ENCODE peak calls at places on chromosome 10, in four cellular contexts. One of them, this sample, is unnamed.
A peak's percentile ranks its signal among the peaks of the same experiment; 100 is the strongest.

GRCh38 chr10:7075851-7076250 is 335.0 kb downstream of the SFMBT2 start:
- DNase-seq in IMR-90: no peak
- DNase-seq in GM12878: no peak
- DNase-seq in A549: no peak
- DNase-seq in this sample: no peak

GRCh38 chr10:12235796-12236195 is 39.8 kb downstream of the CDC123 start:
- DNase-seq in A549: no peak
- DNase-seq in GM12878: no peak
- DNase-seq in IMR-90: peak; percentile 63
- DNase-seq in this sample: no peak

GRCh38 chr10:109706157-109706556 is 217.2 kb downstream of the XPNPEP1 start:
- DNase-seq in A549: no peak
- DNase-seq in IMR-90: no peak
- DNase-seq in GM12878: no peak
- DNase-seq in this sample: no peak

GRCh38 chr10:97180986-97181385 is 4.8 kb downstream of the SLIT1 start:
- DNase-seq in GM12878: no peak
- DNase-seq in A549: no peak
- DNase-seq in IMR-90: no peak
- DNase-seq in this sample: no peak

GRCh38 chr10:17348111-17349008 is 106.0 kb downstream of the ST8SIA6 start:
- DNase-seq in A549: peak; percentile 7
- DNase-seq in GM12878: no peak
- DNase-seq in IMR-90: peak; percentile 79
- DNase-seq in this sample: peak; percentile 75

GRCh38 chr10:110931769-110932381 is 12.5 kb downstream of the SHOC2 start:
- DNase-seq in A549: no peak
- DNase-seq in GM12878: no peak
- DNase-seq in IMR-90: no peak
- DNase-seq in this sample: no peak

GRCh38 chr10:13690281-13690825 is 103.6 kb downstream of the PRPF18 start:
- DNase-seq in A549: no peak
- DNase-seq in IMR-90: no peak
- DNase-seq in GM12878: no peak
- DNase-seq in this sample: no peak

GRCh38 chr10:98956576-98957260 is 278.9 kb downstream of the HPSE2 start:
- DNase-seq in IMR-90: peak; percentile 73
- DNase-seq in A549: no peak
- DNase-seq in GM12878: no peak
- DNase-seq in this sample: no peak

GRCh38 chr10:14360515-14360914 is 29.8 kb upstream of the FRMD4A start:
- DNase-seq in A549: no peak
- DNase-seq in IMR-90: no peak
- DNase-seq in GM12878: no peak
- DNase-seq in this sample: no peak

GRCh38 chr10:122112625-122113160 is 123.7 kb downstream of the TACC2 start:
- DNase-seq in GM12878: no peak
- DNase-seq in A549: peak; percentile 93
- DNase-seq in IMR-90: peak; percentile 96
- DNase-seq in this sample: peak; percentile 28

GRCh38 chr10:119425881-119426170 is 116.7 kb downstream of the RGS10 start:
- DNase-seq in A549: no peak
- DNase-seq in IMR-90: no peak
- DNase-seq in GM12878: no peak
- DNase-seq in this sample: no peak

GRCh38 chr10:625335-625699 is 64.2 kb downstream of the DIP2C start:
- DNase-seq in IMR-90: no peak
- DNase-seq in GM12878: no peak
- DNase-seq in A549: no peak
- DNase-seq in this sample: no peak

GRCh38 chr10:44195120-44196007 is 189.5 kb downstream of the CXCL12 start:
- DNase-seq in IMR-90: peak; percentile 94
- DNase-seq in A549: peak; percentile 28
- DNase-seq in GM12878: no peak
- DNase-seq in this sample: no peak

GRCh38 chr10:28939352-28940157 is 262.2 kb downstream of the BAMBI start:
- DNase-seq in IMR-90: peak; percentile 66
- DNase-seq in GM12878: no peak
- DNase-seq in A549: peak; percentile 92
- DNase-seq in this sample: peak; percentile 40

GRCh38 chr10:53458007-53458406 is 685.4 kb upstream of the MBL2 start:
- DNase-seq in A549: no peak
- DNase-seq in GM12878: no peak
- DNase-seq in IMR-90: no peak
- DNase-seq in this sample: no peak

GRCh38 chr10:93471110-93471651 is 11.0 kb downstream of the MYOF start:
- DNase-seq in IMR-90: peak; percentile 97
- DNase-seq in GM12878: no peak
- DNase-seq in A549: peak; percentile 88
- DNase-seq in this sample: no peak

GRCh38 chr10:132186488-132187413 is at the start of gene DPYSL4:
- DNase-seq in A549: peak; percentile 36
- DNase-seq in GM12878: no peak
- DNase-seq in IMR-90: no peak
- DNase-seq in this sample: peak; percentile 95

GRCh38 chr10:123429631-123430257 is 236.4 kb upstream of the GPR26 start:
- DNase-seq in GM12878: no peak
- DNase-seq in A549: no peak
- DNase-seq in IMR-90: no peak
- DNase-seq in this sample: no peak

GRCh38 chr10:75043256-75044121 is 68.0 kb upstream of the SAMD8 start:
- DNase-seq in IMR-90: no peak
- DNase-seq in A549: no peak
- DNase-seq in GM12878: no peak
- DNase-seq in this sample: peak; percentile 84

GRCh38 chr10:22599048-22599561 is 115.3 kb downstream of the PIP4K2A start:
- DNase-seq in IMR-90: peak; percentile 88
- DNase-seq in A549: peak; percentile 25
- DNase-seq in GM12878: peak; percentile 49
- DNase-seq in this sample: peak; percentile 19

GRCh38 chr10:91010952-91011351 is 90.1 kb upstream of the ANKRD1 start:
- DNase-seq in A549: no peak
- DNase-seq in GM12878: no peak
- DNase-seq in IMR-90: peak; percentile 10
- DNase-seq in this sample: no peak

GRCh38 chr10:98309366-98310355 is 41.7 kb upstream of the LOXL4 start:
- DNase-seq in A549: peak; percentile 89
- DNase-seq in GM12878: no peak
- DNase-seq in IMR-90: peak; percentile 87
- DNase-seq in this sample: peak; percentile 69

GRCh38 chr10:80596391-80597257 is 58.9 kb downstream of the SH2D4B start:
- DNase-seq in A549: peak; percentile 55
- DNase-seq in IMR-90: peak; percentile 46
- DNase-seq in GM12878: no peak
- DNase-seq in this sample: peak; percentile 76

GRCh38 chr10:10605551-10606081 is 412.1 kb upstream of the CELF2 start:
- DNase-seq in GM12878: no peak
- DNase-seq in IMR-90: peak; percentile 86
- DNase-seq in A549: no peak
- DNase-seq in this sample: no peak

GRCh38 chr10:12243860-12244620 is 48.1 kb downstream of the CDC123 start:
- DNase-seq in IMR-90: no peak
- DNase-seq in A549: no peak
- DNase-seq in GM12878: peak; percentile 65
- DNase-seq in this sample: no peak

DNA sequence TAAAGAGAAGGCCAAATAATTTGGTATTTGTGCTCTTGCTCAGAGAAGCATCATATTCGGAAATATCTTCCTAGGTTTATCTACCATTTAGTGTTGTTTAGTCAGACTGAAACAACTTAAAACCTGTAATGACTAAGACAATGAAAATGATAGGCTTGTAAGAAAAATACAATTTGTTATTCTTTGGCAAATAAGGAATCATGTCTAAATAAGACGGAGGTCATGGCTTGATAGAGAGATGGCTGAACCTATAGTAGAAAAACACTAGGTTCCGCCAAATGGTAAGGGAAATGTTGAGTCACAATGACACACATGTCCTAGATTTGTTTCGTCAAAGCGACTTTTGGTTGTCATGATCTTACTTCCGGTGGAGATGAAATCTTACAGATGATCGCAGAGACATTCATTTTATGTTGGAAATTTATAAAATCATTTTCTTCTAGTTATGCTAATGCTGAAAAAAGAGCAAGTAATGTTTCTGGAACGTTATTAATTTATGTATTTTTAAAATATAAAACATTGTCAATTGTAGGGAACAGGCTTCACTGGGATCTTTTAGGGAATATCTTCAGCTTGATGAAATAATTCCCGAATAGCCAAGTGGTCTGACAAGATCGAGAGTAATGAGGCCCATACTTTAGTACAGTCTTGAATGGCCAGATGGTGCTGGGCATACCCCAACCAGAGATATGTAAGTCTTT is 1.0 kb downstream of the SRGN start:
- DNase-seq in GM12878: peak; percentile 61
- DNase-seq in A549: peak; percentile 42
- DNase-seq in IMR-90: peak; percentile 52
- DNase-seq in this sample: peak; percentile 57
- TF ChIP-seq ELK1 in GM12878: no peak
- TF ChIP-seq ELK1 in A549: no peak
- TF ChIP-seq ELK1 in IMR-90: no peak
- TF ChIP-seq ELK1 in this sample: no peak

GRCh38 chr10:84574101-84574500 is 245.7 kb downstream of the CCSER2 start:
- DNase-seq in A549: no peak
- DNase-seq in IMR-90: no peak
- DNase-seq in GM12878: no peak
- DNase-seq in this sample: no peak
- TF ChIP-seq ELK1 in A549: no peak
- TF ChIP-seq ELK1 in IMR-90: no peak
- TF ChIP-seq ELK1 in GM12878: no peak
- TF ChIP-seq ELK1 in this sample: no peak

GRCh38 chr10:60807499-60807898 is 29.2 kb downstream of the CDK1 start:
- DNase-seq in GM12878: no peak
- DNase-seq in IMR-90: no peak
- DNase-seq in A549: no peak
- DNase-seq in this sample: no peak

GRCh38 chr10:60806951-60807350 is 28.7 kb downstream of the CDK1 start:
- DNase-seq in IMR-90: no peak
- DNase-seq in GM12878: no peak
- DNase-seq in A549: no peak
- DNase-seq in this sample: no peak

GRCh38 chr10:60808031-60808430 is 29.8 kb downstream of the CDK1 start:
- DNase-seq in IMR-90: no peak
- DNase-seq in GM12878: no peak
- DNase-seq in A549: no peak
- DNase-seq in this sample: no peak

GRCh38 chr10:60810437-60811182 is 32.3 kb downstream of the CDK1 start:
- DNase-seq in A549: no peak
- DNase-seq in GM12878: no peak
- DNase-seq in IMR-90: peak; percentile 60
- DNase-seq in this sample: no peak

DNA sequence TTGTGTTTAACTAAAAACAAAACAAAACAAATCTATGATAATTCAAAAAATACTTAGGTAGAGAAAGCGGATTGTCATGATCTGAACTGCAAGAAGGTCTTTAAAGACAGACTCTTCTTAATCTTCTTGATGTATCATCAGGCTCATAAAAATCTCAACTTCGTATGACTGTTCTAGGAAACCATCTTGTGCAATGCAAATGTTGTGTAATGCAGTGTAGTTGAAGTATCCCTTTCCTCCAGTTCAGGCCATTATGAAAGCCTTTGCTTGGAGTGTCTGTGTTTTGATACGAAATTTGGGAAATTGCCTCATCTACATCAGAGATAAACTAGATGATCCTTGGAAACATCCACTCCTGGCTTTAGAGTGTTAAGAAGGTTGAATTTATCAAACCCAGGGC is 30.9 kb downstream of the CDK1 start:
- DNase-seq in A549: no peak
- DNase-seq in IMR-90: peak; percentile 75
- DNase-seq in GM12878: no peak
- DNase-seq in this sample: no peak
- TF ChIP-seq ELK1 in A549: no peak
- TF ChIP-seq ELK1 in IMR-90: no peak
- TF ChIP-seq ELK1 in GM12878: no peak
- TF ChIP-seq ELK1 in this sample: no peak

GRCh38 chr10:78194539-78195402 is 161.1 kb downstream of the RPS24 start:
- DNase-seq in A549: no peak
- DNase-seq in IMR-90: peak; percentile 57
- DNase-seq in GM12878: no peak
- DNase-seq in this sample: no peak
- TF ChIP-seq ELK1 in A549: no peak
- TF ChIP-seq ELK1 in IMR-90: no peak
- TF ChIP-seq ELK1 in GM12878: no peak
- TF ChIP-seq ELK1 in this sample: no peak

DNA sequence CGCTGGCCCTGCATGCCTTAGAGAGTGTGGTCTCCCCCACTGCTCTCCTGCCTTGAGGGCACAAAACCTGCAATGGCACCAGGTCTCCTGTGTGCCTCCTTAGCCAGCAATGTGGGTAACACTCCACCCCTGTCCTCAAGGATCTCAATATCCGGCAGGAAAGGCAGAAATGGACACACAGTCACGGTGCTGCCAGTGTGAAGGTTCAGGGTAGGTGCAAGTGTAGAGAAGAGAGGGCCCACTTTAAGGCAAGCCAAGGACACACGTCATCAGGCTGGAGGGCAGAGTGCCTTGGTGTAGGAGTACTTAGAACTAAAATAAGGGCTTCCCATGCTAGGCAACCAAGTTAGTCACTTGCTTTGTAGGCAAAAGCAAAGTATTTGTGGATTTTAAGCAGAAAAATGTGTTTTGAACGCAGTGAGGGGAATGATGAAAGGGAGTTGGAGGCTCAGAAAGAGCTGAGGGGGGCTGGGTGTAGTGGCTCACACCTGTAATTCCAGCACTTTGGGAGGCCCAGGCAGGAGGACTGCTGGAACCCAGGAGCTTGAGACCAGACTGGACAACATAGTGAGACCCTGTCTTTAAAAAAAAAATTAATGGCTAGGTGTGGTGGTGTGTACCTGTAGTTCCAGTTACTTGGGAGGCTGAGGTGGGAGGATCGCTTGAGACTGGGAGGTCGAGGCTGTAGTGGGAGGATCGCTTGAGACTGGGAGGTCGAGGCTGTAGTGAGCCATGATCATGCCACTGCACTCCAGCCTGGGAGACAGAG is 152.8 kb downstream of the ARHGAP21 start:
- DNase-seq in IMR-90: no peak
- DNase-seq in A549: no peak
- DNase-seq in GM12878: no peak
- DNase-seq in this sample: no peak
- TF ChIP-seq ELK1 in IMR-90: no peak
- TF ChIP-seq ELK1 in A549: no peak
- TF ChIP-seq ELK1 in GM12878: no peak
- TF ChIP-seq ELK1 in this sample: no peak

This sample was measured in K562.